ENCODE peak calls at places on chromosomes 5 and 9, in five cellular contexts. One of them, this sample, is unnamed.

GRCh38 chr5:66840527-66841013 is 244.4 kb downstream of the MAST4 start:
- DNase-seq in lung: no peak
- DNase-seq in GM18507: peak
- DNase-seq in AG08395: no peak
- DNase-seq in omental fat pad: no peak
- DNase-seq in this sample: no peak

GRCh38 chr5:148482697-148483462 is 99.1 kb downstream of the FBXO38 start:
- DNase-seq in lung: peak
- DNase-seq in omental fat pad: no peak
- DNase-seq in GM18507: peak
- DNase-seq in AG08395: peak
- DNase-seq in this sample: no peak

GRCh38 chr9:76087978-76088377 is 197.5 kb downstream of the PCSK5 start:
- DNase-seq in AG08395: no peak
- DNase-seq in omental fat pad: no peak
- DNase-seq in GM18507: no peak
- DNase-seq in lung: no peak
- DNase-seq in this sample: no peak

GRCh38 chr5:98308960-98309359 is 464.5 kb upstream of the RGMB start:
- DNase-seq in lung: no peak
- DNase-seq in GM18507: no peak
- DNase-seq in omental fat pad: no peak
- DNase-seq in AG08395: no peak
- DNase-seq in this sample: no peak

GRCh38 chr5:61381968-61382367 is 49.9 kb downstream of the ZSWIM6 start:
- DNase-seq in AG08395: no peak
- DNase-seq in omental fat pad: no peak
- DNase-seq in lung: no peak
- DNase-seq in GM18507: no peak
- DNase-seq in this sample: no peak

GRCh38 chr5:154288145-154288544 is 97.6 kb downstream of the GALNT10 start:
- DNase-seq in GM18507: no peak
- DNase-seq in omental fat pad: no peak
- DNase-seq in AG08395: peak
- DNase-seq in lung: no peak
- DNase-seq in this sample: no peak

GRCh38 chr5:170387775-170388174 is 1.4 kb downstream of the KCNMB1 start:
- DNase-seq in GM18507: no peak
- DNase-seq in omental fat pad: no peak
- DNase-seq in AG08395: no peak
- DNase-seq in lung: no peak
- DNase-seq in this sample: no peak

GRCh38 chr9:81375461-81376100 is 313.8 kb downstream of the TLE1 start:
- DNase-seq in GM18507: no peak
- DNase-seq in lung: no peak
- DNase-seq in omental fat pad: no peak
- DNase-seq in AG08395: no peak
- DNase-seq in this sample: no peak

GRCh38 chr9:105359899-105360298 is 87.9 kb upstream of the FSD1L start:
- DNase-seq in GM18507: no peak
- DNase-seq in AG08395: no peak
- DNase-seq in lung: no peak
- DNase-seq in omental fat pad: no peak
- DNase-seq in this sample: no peak